ENCODE peak calls at places on chromosomes 6 and 20, in eight cellular contexts. S is body of pancreas, G is A549, Q is cardiac muscle cell, K is uterus, L is HFF-Myc, X is ovary, A is A673. P is an unnamed sample.

GRCh38 chr20:4645621-4646020 is 76.1 kb upstream of the PRND start:
- DNase-seq in L (no peak), Q (no peak), A (no peak), X (no peak), K (no peak), G (no peak), S (no peak), P (no peak)

GRCh38 chr20:62935968-62936585 is 1.9 kb upstream of the GID8 start:
- DNase-seq in A (no peak), K (no peak), Q (no peak), G (no peak), L (no peak), X (no peak), S (no peak), P (no peak)

GRCh38 chr6:2103644-2104523 is 141.5 kb downstream of the GMDS start:
- DNase-seq in A (peak), L (no peak), S (no peak), X (no peak), G (peak), Q (peak), K (no peak), P (peak)

GRCh38 chr20:50165687-50166554 is 12.4 kb upstream of the PEDS1 start:
- DNase-seq in A (peak), L (peak), S (peak), G (peak), Q (peak), K (peak), X (peak), P (peak)

GRCh38 chr6:53691667-53692133 is 26.1 kb upstream of the KLHL31 start:
- DNase-seq in Q (no peak), L (no peak), S (no peak), K (no peak), A (no peak), G (no peak), X (no peak), P (no peak)

GRCh38 chr20:34262488-34263288 is 21.5 kb downstream of the ASIP start:
- DNase-seq in A (no peak), X (peak), K (peak), G (no peak), S (no peak), L (no peak), Q (no peak), P (peak)

GRCh38 chr6:5537132-5537531 is 275.8 kb downstream of the FARS2 start:
- DNase-seq in K (no peak), S (no peak), L (no peak), Q (no peak), G (no peak), A (no peak), X (no peak), P (no peak)

GRCh38 chr20:35547319-35547718 is 5.4 kb downstream of the ERGIC3 start:
- DNase-seq in S (no peak), G (no peak), Q (no peak), X (no peak), A (no peak), K (no peak), L (no peak), P (no peak)

GRCh38 chr20:18679020-18679419 is 91.2 kb downstream of the DTD1 start:
- DNase-seq in Q (no peak), K (no peak), A (no peak), L (peak), X (no peak), G (no peak), S (no peak), P (peak)

GRCh38 chr6:92979281-92979680 is 440.1 kb downstream of the EPHA7 start:
- DNase-seq in Q (peak), A (no peak), G (no peak), K (no peak), X (no peak), L (no peak), S (no peak), P (peak)

GRCh38 chr20:5974531-5974930 is 24.1 kb downstream of the MCM8 start:
- DNase-seq in K (no peak), S (no peak), X (no peak), G (no peak), L (no peak), A (no peak), Q (no peak), P (no peak)

GRCh38 chr6:125834347-125834746 is 43.6 kb downstream of the NCOA7 start:
- DNase-seq in A (no peak), X (no peak), S (no peak), G (no peak), L (no peak), Q (peak), K (no peak), P (peak)

GRCh38 chr20:54320148-54320607 is 112.3 kb downstream of the PFDN4 start:
- DNase-seq in K (no peak), S (no peak), A (peak), L (no peak), Q (no peak), X (no peak), G (no peak), P (peak)

GRCh38 chr20:48629069-48629959 is 198.5 kb downstream of the PREX1 start:
- DNase-seq in G (no peak), L (no peak), K (no peak), X (no peak), A (no peak), Q (no peak), S (no peak), P (no peak)

GRCh38 chr20:20743511-20744169 is 31.2 kb upstream of the RALGAPA2 start:
- DNase-seq in G (no peak), S (peak), X (peak), L (no peak), A (peak), Q (peak), K (peak), P (peak)

GRCh38 chr6:106974999-106975698 is 620 bp upstream of the CD24 start:
- DNase-seq in X (peak), Q (peak), S (peak), L (no peak), A (peak), G (peak), K (no peak), P (no peak)

GRCh38 chr6:144334150-144334708 is 49.1 kb downstream of the UTRN start:
- DNase-seq in L (no peak), Q (no peak), S (no peak), G (no peak), K (no peak), A (peak), X (no peak), P (no peak)

GRCh38 chr6:16430661-16431089 is 192.3 kb downstream of the GMPR start:
- DNase-seq in S (no peak), Q (no peak), X (peak), K (no peak), G (no peak), L (no peak), A (no peak), P (peak)

GRCh38 chr20:58839474-58839874 is 11.2 kb downstream of the GNAS-AS1 start:
- DNase-seq in X (peak), G (peak), A (peak), L (no peak), S (no peak), Q (peak), K (no peak), P (peak)

GRCh38 chr6:165850434-165851019 is 187.5 kb upstream of the PDE10A start:
- DNase-seq in S (peak), K (peak), G (peak), L (peak), A (peak), Q (peak), X (peak), P (peak)

GRCh38 chr6:154962751-154963150 is 32.4 kb upstream of the TIAM2 start:
- DNase-seq in Q (no peak), A (no peak), X (no peak), S (no peak), G (peak), L (peak), K (no peak), P (peak)

GRCh38 chr20:62739581-62740285 is 31.1 kb downstream of the NTSR1 start:
- DNase-seq in X (no peak), K (no peak), L (peak), G (no peak), Q (no peak), S (no peak), A (peak), P (no peak)

GRCh38 chr6:9101920-9102319 is 666.6 kb upstream of the SLC35B3 start:
- DNase-seq in Q (no peak), L (no peak), S (no peak), G (no peak), X (no peak), K (no peak), A (peak), P (no peak)

GRCh38 chr6:1325471-1326309 is 13.8 kb downstream of the FOXQ1 start:
- DNase-seq in X (no peak), A (peak), S (no peak), G (peak), L (peak), Q (no peak), K (no peak), P (peak)

GRCh38 chr20:38870733-38871559 is 55.3 kb upstream of the FAM83D start:
- DNase-seq in S (no peak), X (no peak), L (no peak), K (no peak), A (no peak), Q (no peak), G (peak), P (no peak)

GRCh38 chr6:3260296-3260695 is 1.5 kb downstream of the PSMG4 start:
- DNase-seq in K (no peak), X (no peak), S (no peak), G (no peak), L (no peak), A (no peak), Q (no peak), P (no peak)
- H3K4me3 ChIP-seq in K (no peak), X (peak), S (no peak), G (no peak), L (peak), A (no peak), Q (no peak), P (no peak)

GRCh38 chr6:104509355-104509754 is 350.4 kb downstream of the HACE1 start:
- DNase-seq in X (no peak), Q (no peak), A (no peak), K (no peak), G (no peak), L (no peak), S (no peak), P (no peak)
- TF ChIP-seq CTCF in X (no peak), Q (no peak), A (no peak), K (no peak), G (no peak), L (no peak), S (no peak), P (no peak)

GRCh38 chr6:149939909-149940672 is 1.7 kb upstream of the ULBP2 start:
- DNase-seq in A (no peak), K (no peak), L (no peak), G (no peak), Q (no peak), S (no peak), X (no peak), P (no peak)

GRCh38 chr6:149936743-149937142 is 5.1 kb upstream of the ULBP2 start:
- DNase-seq in Q (no peak), X (no peak), G (no peak), S (no peak), K (no peak), L (no peak), A (no peak), P (no peak)

GRCh38 chr6:149941583-149942460 is at the start of gene ULBP2:
- DNase-seq in G (peak), S (peak), Q (peak), X (peak), A (peak), K (peak), L (peak), P (peak)

GRCh38 chr6:149940673-149940984 is 1.2 kb upstream of the ULBP2 start:
- DNase-seq in Q (no peak), L (no peak), G (no peak), S (no peak), X (no peak), A (no peak), K (no peak), P (no peak)

GRCh38 chr6:149938571-149939462 is 3.0 kb upstream of the ULBP2 start:
- DNase-seq in G (peak), L (no peak), K (no peak), A (no peak), X (no peak), S (no peak), Q (no peak), P (peak)
- H3K4me3 ChIP-seq in G (peak), L (peak), K (peak), A (peak), X (peak), S (no peak), Q (peak), P (peak)

DNA sequence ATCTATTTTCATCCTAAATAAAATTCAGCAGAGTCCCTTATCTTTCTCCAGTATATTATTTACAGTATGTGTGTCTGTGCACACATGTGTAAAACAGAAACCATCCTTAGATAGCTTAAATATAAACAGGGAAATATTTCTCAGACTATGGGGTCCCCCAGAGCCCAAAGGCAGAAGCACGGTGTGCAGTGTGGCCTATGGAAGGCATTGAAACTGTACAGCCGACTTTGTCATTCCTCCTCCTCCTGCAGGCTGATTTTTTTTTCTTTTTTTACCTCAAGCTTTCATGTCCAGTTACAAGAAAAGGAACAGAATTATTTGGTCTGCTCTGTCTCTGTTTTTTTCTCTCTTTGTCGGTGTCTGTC is 31.9 kb upstream of the SLC35D3 start:
- DNase-seq in G (no peak), Q (no peak), S (no peak), X (no peak), L (no peak), K (no peak), A (no peak), P (no peak)
- TF ChIP-seq CTCF in G (no peak), Q (no peak), S (no peak), X (no peak), L (no peak), K (no peak), A (peak), P (no peak)

DNA sequence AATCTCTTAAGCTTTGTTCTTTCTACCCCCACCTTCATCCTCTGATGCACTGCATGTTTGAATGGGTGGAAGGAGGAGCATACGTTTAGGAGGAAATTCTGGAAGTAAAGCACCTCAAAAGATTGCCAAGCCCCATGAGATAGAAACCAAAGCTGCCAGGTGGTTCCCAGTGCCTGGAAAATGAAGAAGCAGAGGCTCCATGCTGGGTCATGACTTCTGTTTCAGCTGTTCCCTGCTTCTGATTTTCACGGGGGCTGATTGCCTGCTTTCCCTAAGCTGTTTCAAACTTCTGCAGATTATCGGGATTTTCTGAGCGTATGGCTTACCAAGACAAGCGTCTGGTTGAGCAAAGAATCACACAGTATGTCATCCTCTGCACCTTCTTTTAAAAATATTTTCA is 87.5 kb upstream of the SYNDIG1 start:
- DNase-seq in Q (no peak), A (no peak), S (no peak), G (no peak), L (no peak), K (no peak), X (no peak), P (no peak)
- H3K4me3 ChIP-seq in Q (no peak), A (no peak), S (no peak), G (no peak), L (no peak), K (no peak), X (no peak), P (no peak)

DNA sequence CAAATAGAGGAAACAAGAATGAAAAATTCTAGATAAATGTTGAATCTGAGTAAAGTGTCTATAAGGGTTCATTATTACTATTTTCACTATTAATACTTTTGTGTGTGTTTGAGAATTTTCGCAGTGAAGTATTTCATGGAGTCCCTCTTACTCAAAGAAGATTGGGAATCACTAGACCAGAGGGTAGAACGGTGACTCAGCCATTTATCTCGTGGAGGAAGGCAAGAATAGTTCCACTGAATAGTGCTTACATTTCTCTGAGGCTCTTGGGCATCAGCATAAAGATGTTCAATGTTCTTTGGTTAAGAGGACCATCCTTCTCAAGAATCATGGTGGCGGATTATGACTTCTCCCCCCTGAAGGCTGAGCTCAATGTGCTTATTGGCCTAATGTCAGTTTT is 376.7 kb upstream of the ARID1B start:
- DNase-seq in X (no peak), G (no peak), S (no peak), L (no peak), A (no peak), Q (no peak), K (no peak), P (no peak)
- TF ChIP-seq CTCF in X (no peak), G (no peak), S (no peak), L (no peak), A (no peak), Q (no peak), K (no peak), P (no peak)

DNA sequence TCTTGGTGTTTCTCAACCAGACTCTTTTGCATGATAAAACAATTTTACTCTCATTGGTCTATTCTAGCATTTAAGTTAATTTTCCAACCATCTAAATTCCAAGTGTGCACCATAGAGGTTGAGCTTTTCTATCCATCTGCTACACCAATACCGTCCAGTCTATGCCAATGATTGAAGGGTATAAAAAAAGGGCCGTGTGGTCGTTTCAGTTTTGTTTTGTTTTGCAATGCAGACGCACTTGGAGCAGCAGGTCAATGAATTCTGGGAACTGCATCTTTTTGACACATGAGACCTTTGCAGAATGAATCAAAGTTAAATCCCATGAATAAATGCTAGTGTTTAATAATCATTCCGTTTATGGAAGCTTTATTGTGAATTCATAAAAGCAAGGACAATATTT is 650.0 kb upstream of the GJE1 start:
- DNase-seq in S (no peak), X (no peak), G (no peak), L (no peak), K (no peak), A (peak), Q (no peak), P (peak)
- H3K4me3 ChIP-seq in S (no peak), X (no peak), G (no peak), L (no peak), K (no peak), A (peak), Q (no peak), P (no peak)